ENCODE peak calls at places on chromosomes 7 and 10, in four cellular contexts. O is PC-9; F is stimulated activated CD8-positive, alpha-beta memory T cell treated with anti-CD3 and anti-CD28 coated beads, Interleukin-2, amount 100 ng/mL, for 1 hour; R is AG08395. Q is an unnamed sample.
A peak's percentile ranks its signal among the peaks of the same experiment; 100 is the strongest.

GRCh38 chr7:25168145-25168544 is 43.1 kb upstream of the CYCS start:
- DNase-seq in O (no peak), F (no peak), R (no peak), Q (no peak)

GRCh38 chr10:62614389-62615157 is 189.9 kb upstream of the ADO start:
- DNase-seq in O (no peak), F (no peak), R (peak; percentile 65), Q (no peak)

GRCh38 chr7:87648316-87648715 is 20.1 kb downstream of the RUNDC3B start:
- DNase-seq in O (no peak), F (no peak), R (no peak), Q (no peak)

GRCh38 chr7:17357952-17358351 is 59.5 kb downstream of the AHR start:
- DNase-seq in O (no peak), F (no peak), R (no peak), Q (no peak)

GRCh38 chr10:62769574-62770242 is 34.8 kb upstream of the ADO start:
- DNase-seq in O (peak; percentile 19), F (no peak), R (no peak), Q (no peak)

GRCh38 chr10:71043858-71044257 is 155.5 kb upstream of the PCBD1 start:
- DNase-seq in O (no peak), F (no peak), R (no peak), Q (no peak)

GRCh38 chr7:103141753-103142404 is 7.0 kb downstream of the NAPEPLD start:
- DNase-seq in O (peak; percentile 44), F (no peak), R (no peak), Q (no peak)

GRCh38 chr7:69599211-69599878 is 1.1 kb downstream of the AUTS2 start:
- DNase-seq in O (no peak), F (no peak), R (peak; percentile 18), Q (no peak)

GRCh38 chr7:46948776-46949175 is 633.1 kb downstream of the TNS3 start:
- DNase-seq in O (no peak), F (no peak), R (no peak), Q (no peak)

GRCh38 chr10:17993361-17993760 is 41.6 kb downstream of the SLC39A12 start:
- DNase-seq in O (no peak), F (no peak), R (no peak), Q (no peak)

GRCh38 chr7:148492157-148492860 is 98.3 kb upstream of the C7orf33 start:
- DNase-seq in O (no peak), F (no peak), R (no peak), Q (no peak)

GRCh38 chr10:131477457-131478205 is 166.1 kb upstream of the TCERG1L start:
- DNase-seq in O (no peak), F (no peak), R (no peak), Q (no peak)

GRCh38 chr7:147586110-147586509 is 1004.5 kb upstream of the C7orf33 start:
- DNase-seq in O (no peak), F (no peak), R (no peak), Q (no peak)

GRCh38 chr10:125080984-125081383 is 79.4 kb downstream of the CTBP2 start:
- DNase-seq in O (no peak), F (no peak), R (no peak), Q (no peak)

GRCh38 chr7:69208848-69209247 is 389.4 kb upstream of the AUTS2 start:
- DNase-seq in O (no peak), F (no peak), R (no peak), Q (no peak)

GRCh38 chr10:131726460-131726861 is 174.3 kb upstream of the PPP2R2D start:
- DNase-seq in O (no peak), F (no peak), R (no peak), Q (no peak)

GRCh38 chr7:70268179-70268578 is 669.9 kb downstream of the AUTS2 start:
- DNase-seq in O (no peak), F (no peak), R (no peak), Q (no peak)

GRCh38 chr10:7887417-7887816 is 69.1 kb downstream of the TAF3 start:
- DNase-seq in O (no peak), F (no peak), R (no peak), Q (no peak)

GRCh38 chr10:117186832-117187615 is 10.3 kb upstream of the KCNK18 start:
- DNase-seq in O (peak; percentile 79), F (no peak), R (peak; percentile 52), Q (no peak)

GRCh38 chr10:98195132-98195531 is 60.7 kb downstream of the R3HCC1L start:
- DNase-seq in O (no peak), F (no peak), R (no peak), Q (no peak)

GRCh38 chr10:119246862-119247549 is 39.6 kb downstream of the GRK5 start:
- DNase-seq in O (no peak), F (no peak), R (peak; percentile 83), Q (no peak)

GRCh38 chr10:86135191-86135590 is 231.4 kb downstream of the GRID1 start:
- DNase-seq in O (no peak), F (no peak), R (no peak), Q (no peak)

GRCh38 chr10:34726862-34727261 is 88.2 kb downstream of the PARD3 start:
- DNase-seq in O (no peak), F (no peak), R (no peak), Q (no peak)

GRCh38 chr7:3201306-3201705 is 99.7 kb upstream of the SDK1 start:
- DNase-seq in O (no peak), F (no peak), R (no peak), Q (no peak)

GRCh38 chr7:147296986-147297385 is 1180.4 kb downstream of the CNTNAP2 start:
- DNase-seq in O (no peak), F (no peak), R (no peak), Q (no peak)

GRCh38 chr7:71535616-71536015 is 403.7 kb downstream of the GALNT17 start:
- DNase-seq in O (no peak), F (no peak), R (no peak), Q (no peak)

GRCh38 chr7:46385662-46386309 is 464.7 kb upstream of the IGFBP3 start:
- DNase-seq in O (peak; percentile 88), F (no peak), R (peak; percentile 80), Q (no peak)

Q was measured in esophagus squamous epithelium.